ENCODE peak calls at places on chromosomes 7 and 10, in five cellular contexts. V is NCI-H1105 treated with DMSO at 0.1 percent for 48 hours; Q is activated naive CD4-positive, alpha-beta T cell treated with Interleukin-2 at 50 U/mL for 16 hours; K is Right ventricle myocardium superior; X is NCI-H510A treated with DMSO at 0.1 percent for 48 hours. H is an unnamed sample.
A peak's percentile ranks its signal among the peaks of the same experiment; 100 is the strongest.

GRCh38 chr7:157136372-157136771 is 2.4 kb upstream of the UBE3C start:
- DNase-seq in V (peak; percentile 20), Q (no peak), K (no peak), X (peak; percentile 42), H (no peak)

GRCh38 chr7:1709281-1709680 is 39.2 kb downstream of the ELFN1 start:
- DNase-seq in V (no peak), Q (no peak), K (no peak), X (no peak), H (peak; percentile 9)

GRCh38 chr10:47340613-47341170 is 7.5 kb upstream of the RBP3 start:
- DNase-seq in V (peak; percentile 5), Q (peak; percentile 70), K (peak; percentile 65), X (peak; percentile 18), H (no peak)

GRCh38 chr10:110706690-110707098 is 62.6 kb downstream of the RBM20 start:
- DNase-seq in V (no peak), Q (no peak), K (no peak), X (no peak), H (no peak)

GRCh38 chr10:116385994-116386809 is 41.4 kb upstream of the PNLIPRP3 start:
- DNase-seq in V (peak; percentile 41), Q (no peak), K (no peak), X (peak; percentile 57), H (no peak)

GRCh38 chr7:30459591-30460245 is 18.9 kb downstream of the NOD1 start:
- DNase-seq in V (no peak), Q (no peak), K (peak; percentile 72), X (no peak), H (peak; percentile 68)

GRCh38 chr10:31467791-31468535 is 148.9 kb downstream of the ZEB1 start:
- DNase-seq in V (no peak), Q (no peak), K (peak; percentile 20), X (no peak), H (peak; percentile 26)

GRCh38 chr10:122143238-122143841 is 127.8 kb upstream of the BTBD16 start:
- DNase-seq in V (no peak), Q (no peak), K (no peak), X (no peak), H (no peak)

GRCh38 chr10:60296073-60296472 is 93.6 kb downstream of the ANK3 start:
- DNase-seq in V (no peak), Q (no peak), K (no peak), X (no peak), H (no peak)

GRCh38 chr7:69608878-69609277 is 10.6 kb downstream of the AUTS2 start:
- DNase-seq in V (no peak), Q (no peak), K (no peak), X (no peak), H (no peak)

GRCh38 chr10:104308439-104308903 is 29.8 kb downstream of the ITPRIP start:
- DNase-seq in V (no peak), Q (peak; percentile 22), K (no peak), X (no peak), H (no peak)

GRCh38 chr7:46450871-46451270 is 529.8 kb upstream of the IGFBP3 start:
- DNase-seq in V (no peak), Q (no peak), K (no peak), X (no peak), H (no peak)

GRCh38 chr10:12960939-12961338 is 40.6 kb downstream of the CCDC3 start:
- DNase-seq in V (no peak), Q (no peak), K (no peak), X (no peak), H (no peak)

GRCh38 chr7:128877756-128878120 is 15.1 kb downstream of the ATP6V1F start:
- DNase-seq in V (no peak), Q (no peak), K (no peak), X (no peak), H (no peak)

GRCh38 chr10:104680467-104681401 is 39.6 kb downstream of the SORCS3 start:
- DNase-seq in V (peak; percentile 39), Q (no peak), K (peak; percentile 45), X (no peak), H (peak; percentile 31)

GRCh38 chr10:32174349-32174893 is 118.2 kb upstream of the KIF5B start:
- DNase-seq in V (no peak), Q (no peak), K (no peak), X (no peak), H (no peak)

GRCh38 chr7:33108931-33109757 is at the start of gene RP9:
- DNase-seq in V (peak; percentile 87), Q (peak; percentile 82), K (peak; percentile 81), X (peak; percentile 85), H (peak; percentile 74)

GRCh38 chr10:53598914-53599313 is 826.3 kb upstream of the MBL2 start:
- DNase-seq in V (no peak), Q (no peak), K (no peak), X (no peak), H (no peak)

GRCh38 chr10:103727546-103727963 is 127.8 kb downstream of the SH3PXD2A start:
- DNase-seq in V (no peak), Q (no peak), K (peak; percentile 76), X (no peak), H (peak; percentile 72)

GRCh38 chr7:101017099-101017777 is 2.6 kb upstream of the MUC17 start:
- DNase-seq in V (peak; percentile 37), Q (peak; percentile 73), K (peak; percentile 76), X (no peak), H (peak; percentile 79)

GRCh38 chr7:128783143-128783799 is 7.7 kb upstream of the OPN1SW start:
- DNase-seq in V (no peak), Q (no peak), K (peak; percentile 92), X (no peak), H (peak; percentile 86)

GRCh38 chr7:83681200-83681599 is 32.3 kb upstream of the SEMA3E start:
- DNase-seq in V (no peak), Q (no peak), K (no peak), X (no peak), H (no peak)

GRCh38 chr7:131039355-131039762 is 288.3 kb upstream of the MKLN1 start:
- DNase-seq in V (no peak), Q (no peak), K (no peak), X (no peak), H (no peak)

GRCh38 chr7:2116086-2116810 is 116.5 kb downstream of the MAD1L1 start:
- DNase-seq in V (no peak), Q (no peak), K (no peak), X (peak; percentile 91), H (peak; percentile 50)

GRCh38 chr7:130982160-130982638 is 248.2 kb upstream of the KLF14 start:
- DNase-seq in V (peak; percentile 55), Q (no peak), K (no peak), X (peak; percentile 27), H (no peak)

GRCh38 chr7:129790136-129790535 is 162.6 kb downstream of the UBE2H start:
- DNase-seq in V (no peak), Q (no peak), K (no peak), X (no peak), H (no peak)

GRCh38 chr10:74675527-74675926 is 150.9 kb upstream of the KAT6B start:
- DNase-seq in V (no peak), Q (no peak), K (no peak), X (no peak), H (no peak)

GRCh38 chr10:3532644-3533043 is 252.4 kb downstream of the KLF6 start:
- DNase-seq in V (no peak), Q (no peak), K (no peak), X (no peak), H (no peak)

GRCh38 chr10:17644485-17644964 is 574 bp downstream of the STAM start:
- DNase-seq in V (no peak), Q (no peak), K (no peak), X (no peak), H (no peak)

GRCh38 chr10:110032801-110033723 is 25.3 kb downstream of the ADD3 start:
- DNase-seq in V (no peak), Q (no peak), K (no peak), X (no peak), H (no peak)

GRCh38 chr7:125059861-125060456 is 130.3 kb upstream of the POT1 start:
- DNase-seq in V (peak; percentile 58), Q (no peak), K (no peak), X (peak; percentile 44), H (no peak)

H was measured in heart left ventricle.